ENCODE peak calls at places on chromosomes 16 and 17, in ten cellular contexts. J is A549, E is cardiac muscle cell, K is left ventricle myocardium inferior, W is GM13977, D is heart left ventricle, L is lower leg skin, G is astrocyte of the cerebellum, A is endothelial cell, H is uterus. V is an unnamed sample.

GRCh38 chr17:70110443-70110880 is 35.4 kb downstream of the KCNJ16 start:
- DNase-seq in J (no peak), E (peak; percentile 47), K (no peak), W (no peak), D (no peak), L (no peak), G (peak; percentile 83), A (no peak), H (no peak), V (no peak)

GRCh38 chr17:64063088-64063487 is 42.7 kb upstream of the ICAM2 start:
- DNase-seq in J (no peak), E (no peak), K (no peak), W (no peak), D (no peak), L (no peak), G (no peak), A (no peak), H (no peak), V (no peak)

GRCh38 chr17:43791589-43791988 is 11.4 kb downstream of the CFAP97D1 start:
- DNase-seq in J (peak; percentile 71), E (peak; percentile 29), K (no peak), W (no peak), D (no peak), L (no peak), G (no peak), A (no peak), H (no peak), V (no peak)

GRCh38 chr17:66717680-66718079 is 117.2 kb upstream of the CACNG5 start:
- DNase-seq in J (no peak), E (no peak), K (no peak), W (peak; percentile 28), D (no peak), L (peak; percentile 60), G (no peak), A (no peak), H (no peak), V (no peak)

GRCh38 chr17:82924812-82925211 is 85.0 kb upstream of the ZNF750 start:
- DNase-seq in J (no peak), E (no peak), K (no peak), W (no peak), D (peak; percentile 22), L (no peak), G (no peak), A (no peak), H (no peak), V (no peak)

GRCh38 chr16:85458952-85459351 is 154.2 kb upstream of the GSE1 start:
- DNase-seq in J (no peak), E (no peak), K (no peak), W (no peak), D (peak; percentile 66), L (no peak), G (no peak), A (no peak), H (no peak), V (no peak)

GRCh38 chr17:32763855-32764439 is 113.0 kb downstream of the MYO1D start:
- DNase-seq in J (no peak), E (no peak), K (no peak), W (no peak), D (no peak), L (no peak), G (no peak), A (no peak), H (no peak), V (no peak)

GRCh38 chr16:85296859-85297698 is 184.8 kb upstream of the CIBAR2 start:
- DNase-seq in J (peak; percentile 53), E (peak; percentile 28), K (no peak), W (peak; percentile 72), D (no peak), L (no peak), G (no peak), A (peak; percentile 73), H (no peak), V (peak; percentile 61)

GRCh38 chr16:12802048-12802447 is 1.6 kb downstream of the CPPED1 start:
- DNase-seq in J (no peak), E (no peak), K (no peak), W (no peak), D (no peak), L (no peak), G (no peak), A (no peak), H (no peak), V (no peak)

GRCh38 chr17:3777366-3777765 is 23.6 kb downstream of the ITGAE start:
- DNase-seq in J (no peak), E (no peak), K (no peak), W (no peak), D (no peak), L (no peak), G (no peak), A (no peak), H (no peak), V (no peak)

GRCh38 chr16:89586853-89587252 is 11.3 kb downstream of the CPNE7 start:
- DNase-seq in J (no peak), E (peak; percentile 67), K (no peak), W (no peak), D (no peak), L (no peak), G (no peak), A (no peak), H (no peak), V (no peak)

GRCh38 chr16:51376080-51376479 is 225.0 kb upstream of the SALL1 start:
- DNase-seq in J (peak; percentile 8), E (no peak), K (no peak), W (no peak), D (no peak), L (no peak), G (no peak), A (no peak), H (no peak), V (no peak)
- TF ChIP-seq CTCF in J (peak; percentile 7), E (no peak), K (no peak), W (no peak), D (no peak), L (no peak), G (no peak), A (no peak), H (no peak), V (no peak)

DNA sequence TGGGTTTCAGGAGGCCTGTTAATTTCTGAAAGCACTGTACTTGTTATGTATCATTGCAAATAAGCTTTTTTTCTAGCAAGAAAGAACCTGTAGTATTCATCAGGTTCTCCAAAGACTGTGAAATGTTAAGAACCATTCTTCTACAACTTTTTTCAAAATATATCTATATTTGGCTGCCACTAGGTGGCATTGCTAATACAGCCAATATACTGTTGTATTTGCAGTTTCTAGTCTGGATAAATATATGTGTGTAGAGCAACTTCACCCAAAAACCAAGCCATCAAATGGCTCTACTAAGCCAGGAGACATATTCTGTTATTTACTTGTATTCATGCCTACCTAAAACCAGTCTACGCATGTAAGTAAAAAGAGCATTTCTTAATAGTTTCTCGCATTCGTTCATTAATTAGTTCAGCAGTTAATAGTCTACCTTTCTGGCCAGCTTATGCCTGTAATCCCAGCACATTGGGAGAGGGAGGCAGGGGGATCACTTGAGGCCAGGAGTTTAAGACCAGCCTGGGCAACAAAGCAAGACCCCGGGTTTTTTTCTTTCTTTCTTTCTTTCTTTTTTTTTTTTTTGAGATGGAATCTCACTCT is 39.5 kb downstream of the VMP1 start:
- DNase-seq in J (peak; percentile 82), E (peak; percentile 81), K (no peak), W (peak; percentile 36), D (no peak), L (no peak), G (no peak), A (no peak), H (no peak), V (no peak)
- TF ChIP-seq CTCF in J (peak; percentile 95), E (peak; percentile 64), K (peak; percentile 65), W (peak; percentile 65), D (peak; percentile 59), L (no peak), G (peak; percentile 42), A (peak; percentile 55), H (peak; percentile 63), V (peak; percentile 51)

DNA sequence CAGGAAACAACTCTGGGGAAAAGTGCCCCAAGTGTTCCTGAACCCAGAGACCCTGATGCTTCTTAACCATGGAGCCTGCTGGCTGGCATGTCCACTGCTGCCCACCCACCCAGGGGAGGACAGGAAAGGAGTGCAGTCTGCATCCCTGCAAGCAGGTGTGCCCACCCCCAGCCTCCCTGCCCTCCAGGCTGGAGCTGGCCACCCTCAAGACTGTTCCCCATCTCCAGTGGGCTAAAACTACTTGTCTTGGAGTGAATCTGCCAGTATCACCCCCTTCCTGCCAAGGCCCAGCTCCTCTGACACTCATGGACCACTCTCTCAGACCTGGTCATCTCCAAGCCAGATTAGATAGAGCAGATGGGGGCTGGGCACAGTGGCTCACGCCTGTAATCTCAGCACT is 29.8 kb downstream of the ARHGAP27 start:
- DNase-seq in J (no peak), E (no peak), K (no peak), W (no peak), D (peak; percentile 10), L (no peak), G (no peak), A (no peak), H (no peak), V (no peak)
- TF ChIP-seq CTCF in J (no peak), E (no peak), K (no peak), W (no peak), D (no peak), L (no peak), G (no peak), A (no peak), H (no peak), V (no peak)

GRCh38 chr17:2094891-2095535 is 40.1 kb downstream of the HIC1 start:
- DNase-seq in J (peak; percentile 31), E (peak; percentile 79), K (peak; percentile 75), W (no peak), D (peak; percentile 85), L (peak; percentile 93), G (no peak), A (no peak), H (peak; percentile 62), V (no peak)
- TF ChIP-seq CTCF in J (no peak), E (peak; percentile 77), K (peak; percentile 87), W (peak; percentile 61), D (peak; percentile 73), L (no peak), G (peak; percentile 83), A (no peak), H (peak; percentile 52), V (no peak)

GRCh38 chr17:17171991-17172939 is 33.9 kb downstream of the PLD6 start:
- DNase-seq in J (no peak), E (no peak), K (peak; percentile 66), W (no peak), D (peak; percentile 85), L (no peak), G (no peak), A (no peak), H (no peak), V (no peak)
- TF ChIP-seq CTCF in J (no peak), E (no peak), K (no peak), W (no peak), D (no peak), L (no peak), G (peak; percentile 10), A (no peak), H (no peak), V (no peak)